ENCODE peak calls at places on chromosomes 4 and X, in four cellular contexts. W is MM.1S, S is hepatocyte, X is PC-3. J is an unnamed sample.

GRCh38 chr4:165440415-165440882 is 61.6 kb downstream of the CPE start:
- DNase-seq in W (no peak), X (peak), S (peak), J (no peak)

GRCh38 chrX:30620125-30620524 is 33.1 kb upstream of the GK start:
- DNase-seq in S (no peak), X (no peak), W (no peak), J (no peak)

GRCh38 chrX:46547857-46548256 is 2.6 kb upstream of the ZNF674 start:
- DNase-seq in S (no peak), W (no peak), X (peak), J (no peak)

GRCh38 chr4:139786494-139787354 is 121.1 kb downstream of the MGST2 start:
- DNase-seq in W (no peak), S (no peak), X (no peak), J (no peak)

GRCh38 chrX:103520391-103520790 is 1.1 kb upstream of the RAB40A start:
- DNase-seq in S (no peak), X (peak), W (no peak), J (no peak)

GRCh38 chr4:78428996-78429395 is 122.6 kb upstream of the ANXA3 start:
- DNase-seq in S (no peak), W (no peak), X (no peak), J (no peak)

GRCh38 chrX:41518841-41519220 is 71.7 kb downstream of the NYX start:
- DNase-seq in S (no peak), W (no peak), X (no peak), J (no peak)

GRCh38 chrX:120840826-120841225 is 34.8 kb downstream of the CT47B1 start:
- DNase-seq in S (no peak), W (no peak), X (peak), J (no peak)

GRCh38 chrX:47181301-47181700 is 12.3 kb upstream of the UBA1 start:
- DNase-seq in X (no peak), W (no peak), S (no peak), J (no peak)

GRCh38 chr4:122990891-122991290 is 68.5 kb upstream of the NUDT6 start:
- DNase-seq in W (no peak), X (no peak), S (no peak), J (no peak)

GRCh38 chr4:25799522-25799921 is 63.3 kb downstream of the SEL1L3 start:
- DNase-seq in S (no peak), X (no peak), W (no peak), J (no peak)

DNA sequence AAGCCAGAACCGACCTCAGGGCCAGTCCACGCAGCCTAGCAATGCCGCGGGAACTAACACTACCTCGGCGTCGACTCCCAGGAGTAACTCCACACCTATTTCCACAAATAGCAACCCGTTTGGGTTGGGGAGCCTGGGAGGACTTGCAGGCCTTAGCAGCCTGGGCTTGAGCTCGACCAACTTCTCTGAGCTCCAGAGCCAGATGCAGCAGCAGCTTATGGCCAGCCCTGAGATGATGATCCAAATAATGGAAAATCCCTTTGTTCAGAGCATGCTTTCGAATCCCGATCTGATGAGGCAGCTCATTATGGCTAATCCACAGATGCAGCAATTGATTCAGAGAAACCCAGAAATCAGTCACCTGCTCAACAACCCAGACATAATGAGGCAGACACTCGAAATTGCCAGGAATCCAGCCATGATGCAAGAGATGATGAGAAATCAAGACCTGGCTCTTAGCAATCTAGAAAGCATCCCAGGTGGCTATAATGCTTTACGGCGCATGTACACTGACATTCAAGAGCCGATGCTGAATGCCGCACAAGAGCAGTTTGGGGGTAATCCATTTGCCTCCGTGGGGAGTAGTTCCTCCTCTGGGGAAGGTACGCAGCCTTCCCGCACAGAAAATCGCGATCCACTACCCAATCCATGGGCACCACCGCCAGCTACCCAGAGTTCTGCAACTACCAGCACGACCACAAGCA is 907 bp downstream of the UBQLN2 start:
- DNase-seq in X (peak), S (peak), W (peak), J (peak)
- TF ChIP-seq EZH2phosphoT487 in X (no peak), S (no peak), W (no peak), J (no peak)

GRCh38 chr4:83691998-83692397 is 156.1 kb downstream of the GPAT3 start:
- DNase-seq in X (peak), W (no peak), S (no peak), J (no peak)
- TF ChIP-seq CTCF in X (no peak), W (no peak), S (no peak), J (no peak)

DNA sequence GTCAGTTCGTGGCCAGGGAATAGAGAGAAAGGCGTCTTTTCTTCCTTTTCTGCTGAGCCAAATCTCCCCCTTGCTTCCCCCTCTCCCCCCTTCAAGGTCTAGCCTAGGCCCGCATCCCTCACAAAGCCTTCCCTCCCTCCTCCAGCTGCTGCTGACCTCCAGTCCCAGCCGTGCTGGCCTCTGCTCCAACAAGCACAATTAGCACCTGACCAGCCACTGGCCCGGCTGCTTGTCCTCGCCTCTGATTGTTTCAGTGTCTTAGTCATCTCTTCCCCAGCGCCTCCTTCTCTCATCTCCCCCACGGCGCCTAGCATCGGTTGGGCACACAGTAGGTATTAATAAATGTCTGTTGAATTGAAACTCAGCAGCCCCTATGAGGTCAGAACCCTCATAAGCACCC is 4.2 kb downstream of the ELF4 start:
- DNase-seq in S (no peak), X (no peak), W (no peak), J (no peak)
- TF ChIP-seq EZH2phosphoT487 in S (no peak), X (no peak), W (no peak), J (no peak)

GRCh38 chr4:5821665-5822358 is 71.1 kb downstream of the CRMP1 start:
- DNase-seq in S (no peak), X (no peak), W (no peak), J (no peak)
- TF ChIP-seq CTCF in S (peak), X (peak), W (peak), J (peak)

DNA sequence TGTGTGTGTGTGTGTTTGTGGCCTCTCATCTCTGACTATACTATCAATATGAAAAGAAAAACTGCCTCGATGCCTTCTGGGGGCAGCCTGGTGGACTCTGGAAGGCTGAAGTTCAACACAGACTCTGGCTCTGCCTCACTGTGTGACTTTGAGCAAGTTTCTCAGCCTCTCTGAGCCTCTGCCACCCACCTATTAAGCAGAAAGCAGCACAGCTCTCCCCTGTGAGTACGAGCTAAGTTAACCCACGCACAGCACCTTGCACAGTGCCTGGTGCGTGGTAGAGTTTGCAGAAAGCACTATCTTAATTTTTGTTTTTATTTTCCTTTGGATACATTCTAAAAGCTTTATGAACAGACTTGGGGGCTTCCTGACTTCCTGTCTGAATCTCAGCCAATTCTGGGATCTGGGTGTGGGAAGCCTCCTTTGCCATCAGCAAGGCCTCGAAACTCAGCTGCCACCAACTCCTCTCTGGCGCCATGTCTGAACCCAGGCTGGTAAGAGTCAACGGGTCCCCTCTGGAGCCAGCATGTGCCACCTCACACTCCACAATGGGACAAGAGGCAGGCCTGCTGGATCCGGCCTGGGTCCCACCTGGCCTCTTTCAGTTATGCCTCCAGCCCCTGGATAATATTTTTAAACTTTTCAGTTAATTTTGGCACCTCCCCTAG is 57.3 kb downstream of the JAKMIP1 start:
- DNase-seq in W (no peak), X (no peak), S (no peak), J (no peak)
- TF ChIP-seq EZH2phosphoT487 in W (no peak), X (no peak), S (no peak), J (no peak)

DNA sequence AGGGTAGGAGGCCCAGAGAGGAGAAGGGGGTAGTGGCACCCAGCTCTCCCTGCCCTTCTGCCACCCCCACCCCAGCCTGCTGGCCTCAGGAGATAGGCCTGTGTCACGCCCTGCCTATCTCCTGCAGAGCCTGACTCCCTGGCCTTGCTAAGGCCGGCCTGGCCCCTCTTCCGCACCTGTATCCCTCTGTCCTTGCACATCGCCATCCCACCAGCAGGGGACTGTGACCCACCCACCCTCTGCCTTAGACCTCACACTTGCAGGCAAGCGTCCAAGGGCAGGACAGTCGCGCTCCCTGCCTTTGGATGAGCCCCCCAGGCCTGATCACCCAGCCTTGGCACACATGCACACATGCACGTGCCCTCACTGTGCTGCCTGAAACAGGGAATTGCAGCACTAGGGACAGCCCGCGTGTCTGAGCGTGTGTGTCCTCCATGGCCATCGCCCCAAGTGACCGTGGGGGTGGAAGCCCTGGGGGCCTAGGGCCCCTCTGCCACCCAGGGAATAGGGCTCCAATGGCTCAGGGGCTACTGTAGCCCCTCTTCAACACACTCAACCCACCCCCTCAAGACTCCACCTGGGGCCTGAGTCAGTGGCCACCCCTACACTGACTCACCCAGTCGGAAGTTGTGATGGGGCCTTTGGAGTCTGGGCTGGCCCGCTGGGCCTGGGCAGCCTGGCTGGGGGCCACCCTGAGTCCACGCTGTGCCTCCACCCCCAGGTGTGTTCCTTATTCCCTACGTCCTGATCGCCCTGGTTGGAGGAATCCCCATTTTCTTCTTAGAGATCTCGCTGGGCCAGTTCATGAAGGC is 2.1 kb downstream of the SLC6A8 start:
- DNase-seq in W (no peak), X (peak), S (no peak), J (no peak)
- TF ChIP-seq CTCF in W (no peak), X (peak), S (no peak), J (no peak)

GRCh38 chrX:12440245-12440644 is 302.0 kb downstream of the FRMPD4 start:
- DNase-seq in W (no peak), X (no peak), S (no peak), J (no peak)
- TF ChIP-seq EZH2phosphoT487 in W (no peak), X (no peak), S (no peak), J (no peak)

GRCh38 chr4:4671774-4672349 is 130.0 kb upstream of the STX18 start:
- DNase-seq in X (no peak), W (no peak), S (no peak), J (no peak)
- TF ChIP-seq CTCF in X (no peak), W (no peak), S (no peak), J (no peak)

DNA sequence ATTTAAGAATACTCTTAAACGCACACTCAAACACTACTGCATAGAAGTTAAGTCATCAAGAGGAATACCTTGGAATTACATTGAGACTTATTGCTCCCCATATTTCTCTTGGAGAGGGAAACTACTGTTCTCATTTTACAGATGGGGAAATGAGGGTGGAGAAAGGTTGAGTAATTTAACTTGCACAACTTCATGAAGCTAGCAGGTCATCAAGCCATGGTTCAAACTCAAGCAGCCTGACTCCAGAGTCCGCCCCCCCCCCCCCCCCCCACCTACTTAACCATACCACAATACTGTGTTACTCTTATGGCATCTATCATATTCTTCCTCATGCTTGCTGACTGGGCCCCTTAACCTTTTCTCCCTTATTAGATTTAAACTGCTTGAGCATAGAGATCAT is 45.1 kb downstream of the MBNL3 start:
- DNase-seq in X (no peak), W (no peak), S (no peak), J (no peak)
- TF ChIP-seq EZH2phosphoT487 in X (no peak), W (no peak), S (no peak), J (no peak)

GRCh38 chrX:136271300-136271699 is 20.1 kb upstream of the MAP7D3 start:
- DNase-seq in S (no peak), X (no peak), W (no peak), J (peak)

GRCh38 chrX:136275553-136275952 is 24.4 kb upstream of the MAP7D3 start:
- DNase-seq in W (no peak), S (peak), X (no peak), J (no peak)

GRCh38 chrX:136269921-136270320 is 18.7 kb upstream of the MAP7D3 start:
- DNase-seq in X (no peak), W (no peak), S (no peak), J (no peak)

GRCh38 chrX:136273986-136274385 is 22.8 kb upstream of the MAP7D3 start:
- DNase-seq in S (peak), X (no peak), W (no peak), J (no peak)

GRCh38 chrX:136272325-136272724 is 21.1 kb upstream of the MAP7D3 start:
- DNase-seq in X (no peak), S (no peak), W (no peak), J (no peak)
- TF ChIP-seq CTCF in X (peak), S (no peak), W (no peak), J (peak)

J was measured in OCI-LY7.